ENCODE peak calls at places on chromosomes 3 and 15, in nine cellular contexts. S, A, N, T, V, H, L, B and M are unnamed samples.
A peak's percentile ranks its signal among the peaks of the same experiment; 100 is the strongest.

GRCh38 chr3:163382183-163382582 is 1696.1 kb downstream of the SI start:
- DNase-seq in S (no peak), A (no peak), N (no peak), T (no peak), V (no peak), H (no peak), L (no peak), B (no peak), M (no peak)

GRCh38 chr15:42082832-42083604 is 11.3 kb downstream of the PLA2G4D start:
- DNase-seq in S (peak; percentile 24), A (no peak), N (no peak), T (no peak), V (no peak), H (no peak), L (no peak), B (no peak), M (no peak)

GRCh38 chr3:12286927-12287726 is 1.7 kb upstream of the PPARG start:
- DNase-seq in S (peak; percentile 49), A (no peak), N (no peak), T (no peak), V (no peak), H (no peak), L (peak; percentile 41), B (peak; percentile 54), M (no peak)

GRCh38 chr3:168096210-168096795 is 579 bp upstream of the GOLIM4 start:
- DNase-seq in S (peak; percentile 55), A (peak; percentile 92), N (peak; percentile 66), T (peak; percentile 75), V (no peak), H (peak; percentile 90), L (peak; percentile 86), B (peak; percentile 76), M (peak; percentile 79)

GRCh38 chr15:48703544-48703943 is 58.0 kb upstream of the FBN1 start:
- DNase-seq in S (no peak), A (no peak), N (no peak), T (no peak), V (no peak), H (peak; percentile 59), L (no peak), B (no peak), M (peak; percentile 44)

GRCh38 chr3:118688396-118688884 is 346.2 kb downstream of the IGSF11 start:
- DNase-seq in S (no peak), A (peak; percentile 44), N (no peak), T (no peak), V (no peak), H (no peak), L (no peak), B (no peak), M (no peak)

GRCh38 chr3:9600597-9600996 is 47.0 kb upstream of the LHFPL4 start:
- DNase-seq in S (peak; percentile 74), A (no peak), N (peak; percentile 79), T (no peak), V (no peak), H (no peak), L (no peak), B (peak; percentile 73), M (no peak)

GRCh38 chr3:125428216-125428830 is 53.2 kb upstream of the ZNF148 start:
- DNase-seq in S (no peak), A (no peak), N (no peak), T (no peak), V (no peak), H (no peak), L (no peak), B (no peak), M (no peak)

GRCh38 chr15:76994001-76994400 is 925 bp upstream of the PSTPIP1 start:
- DNase-seq in S (peak; percentile 44), A (peak; percentile 66), N (peak; percentile 41), T (no peak), V (no peak), H (no peak), L (peak; percentile 82), B (peak; percentile 14), M (no peak)

GRCh38 chr3:124663690-124664089 is 66.6 kb upstream of the UMPS start:
- DNase-seq in S (no peak), A (peak; percentile 22), N (no peak), T (no peak), V (no peak), H (peak; percentile 18), L (no peak), B (no peak), M (peak; percentile 53)

GRCh38 chr3:38158472-38158871 is 6.9 kb upstream of the OXSR1 start:
- DNase-seq in S (no peak), A (no peak), N (no peak), T (no peak), V (no peak), H (no peak), L (no peak), B (no peak), M (no peak)

GRCh38 chr3:38164136-38164965 is 986 bp upstream of the OXSR1 start:
- DNase-seq in S (no peak), A (no peak), N (no peak), T (no peak), V (no peak), H (no peak), L (no peak), B (no peak), M (no peak)

GRCh38 chr3:38165722-38166387 is 518 bp downstream of the OXSR1 start:
- DNase-seq in S (no peak), A (no peak), N (no peak), T (peak; percentile 29), V (no peak), H (peak; percentile 43), L (no peak), B (no peak), M (no peak)

GRCh38 chr3:38164966-38165721 is at the start of gene OXSR1:
- DNase-seq in S (peak; percentile 100), A (peak; percentile 100), N (peak; percentile 96), T (peak; percentile 99), V (peak; percentile 97), H (peak; percentile 100), L (peak; percentile 100), B (peak; percentile 96), M (peak; percentile 98)

GRCh38 chr3:38163117-38163870 is 2.0 kb upstream of the OXSR1 start:
- DNase-seq in S (no peak), A (no peak), N (no peak), T (peak; percentile 46), V (no peak), H (no peak), L (peak; percentile 47), B (no peak), M (no peak)
- TF ChIP-seq CTCF in S (no peak), A (peak; percentile 24), N (no peak), T (peak; percentile 22), V (peak; percentile 6), H (peak; percentile 43), L (peak; percentile 25), B (no peak), M (no peak)

DNA sequence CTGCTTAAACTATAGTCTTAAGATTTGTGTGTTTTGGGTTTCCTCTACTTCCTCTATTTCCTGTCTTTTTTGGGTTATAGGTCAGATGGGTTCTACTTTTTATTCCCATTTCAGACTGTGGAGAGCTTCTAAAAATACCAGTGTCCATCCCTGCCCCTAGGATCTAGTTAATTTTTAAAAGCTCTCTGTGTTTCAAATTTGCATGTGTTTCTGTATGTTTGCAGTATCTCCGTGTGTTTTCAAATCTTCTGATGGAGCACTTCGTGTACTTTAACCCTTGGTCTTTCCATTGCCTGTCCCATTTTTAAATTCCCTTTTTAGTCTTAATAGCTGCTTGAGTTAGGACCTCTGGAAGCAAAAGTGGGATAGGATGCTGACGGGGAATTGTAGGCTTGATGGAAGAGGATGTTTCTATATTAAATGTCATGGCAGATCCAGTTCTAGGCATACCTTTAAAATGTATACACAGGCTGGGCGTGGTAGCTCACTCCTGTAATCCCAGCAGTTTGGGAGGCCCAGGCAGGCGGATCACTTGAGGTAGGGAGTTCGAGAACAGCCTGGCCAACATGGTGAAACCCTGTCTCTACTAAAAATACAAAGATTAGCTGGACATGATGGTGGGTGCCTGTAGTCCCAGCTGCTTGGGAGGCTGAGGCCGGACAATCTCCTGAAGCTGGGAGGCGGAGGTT is 8.4 kb downstream of the CHD2 start:
- DNase-seq in S (no peak), A (no peak), N (no peak), T (no peak), V (no peak), H (no peak), L (peak; percentile 25), B (no peak), M (no peak)
- H3K4me3 ChIP-seq in S (peak overlapping the region; percentile 20), A (no peak overlapping the region), N (no peak overlapping the region), T (peak overlapping the region; percentile 92), V (no peak overlapping the region), H (peak overlapping the region; percentile 3), L (no peak overlapping the region), B (peak overlapping the region; percentile 16), M (peak overlapping the region; percentile 25)

DNA sequence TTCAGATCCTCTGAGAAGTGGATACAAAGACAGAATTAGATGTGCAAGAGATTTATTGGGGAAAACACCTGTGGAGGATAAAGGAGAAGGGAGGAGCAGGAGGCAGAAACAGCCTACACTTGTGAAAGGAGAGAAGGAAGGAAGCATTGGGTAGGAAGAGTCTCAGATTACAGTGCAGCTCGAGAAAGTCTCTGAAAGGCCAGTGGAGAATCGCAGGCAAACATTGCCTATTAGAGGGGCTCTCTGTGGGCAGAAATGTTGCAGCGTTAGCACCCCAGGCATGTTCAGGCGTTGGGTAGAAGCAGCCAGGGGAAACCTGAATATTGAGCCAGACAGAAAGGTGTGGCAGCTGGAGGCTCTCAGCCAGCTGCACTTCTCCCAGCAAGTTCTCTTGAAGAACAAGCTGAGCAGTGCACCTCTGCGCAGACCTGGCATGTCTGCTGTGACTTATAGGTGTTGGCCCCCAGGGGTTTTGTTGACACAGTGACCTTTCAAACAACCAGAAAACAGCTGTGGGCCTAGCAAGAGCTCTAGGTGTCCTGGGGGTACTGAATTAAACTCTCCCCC is 7.0 kb downstream of the CHST14 start:
- DNase-seq in S (no peak), A (peak; percentile 46), N (no peak), T (no peak), V (no peak), H (no peak), L (no peak), B (no peak), M (no peak)
- TF ChIP-seq CTCF in S (no peak), A (no peak), N (no peak), T (no peak), V (no peak), H (no peak), L (no peak), B (no peak), M (no peak)

GRCh38 chr3:105422645-105423044 is 55.9 kb downstream of the ALCAM start:
- DNase-seq in S (no peak), A (no peak), N (no peak), T (no peak), V (no peak), H (no peak), L (no peak), B (no peak), M (no peak)

GRCh38 chr3:105415981-105416380 is 49.3 kb downstream of the ALCAM start:
- DNase-seq in S (no peak), A (no peak), N (no peak), T (no peak), V (no peak), H (no peak), L (no peak), B (no peak), M (no peak)

GRCh38 chr3:105414841-105415240 is 48.1 kb downstream of the ALCAM start:
- DNase-seq in S (no peak), A (no peak), N (no peak), T (no peak), V (no peak), H (peak; percentile 50), L (no peak), B (no peak), M (no peak)

GRCh38 chr3:105413356-105413887 is 46.7 kb downstream of the ALCAM start:
- DNase-seq in S (no peak), A (no peak), N (no peak), T (no peak), V (no peak), H (no peak), L (no peak), B (peak; percentile 4), M (no peak)

GRCh38 chr3:105417538-105418289 is 51.0 kb downstream of the ALCAM start:
- DNase-seq in S (no peak), A (peak; percentile 49), N (no peak), T (peak; percentile 2), V (no peak), H (no peak), L (no peak), B (no peak), M (no peak)
- H3K4me3 ChIP-seq in S (no peak overlapping the region), A (no peak overlapping the region), N (no peak overlapping the region), T (no peak overlapping the region), V (no peak overlapping the region), H (no peak overlapping the region), L (no peak overlapping the region), B (no peak overlapping the region), M (no peak overlapping the region)